ENCODE peak calls at places on chromosomes 11 and 22, in five cellular contexts. K, A, J, Q and T are unnamed samples.

GRCh38 chr11:75858613-75859012 is 43.6 kb downstream of the UVRAG start:
- DNase-seq in K (peak; percentile 61), A (no peak), J (no peak), Q (no peak), T (no peak)

GRCh38 chr11:78428273-78428651 is 10.6 kb upstream of the GAB2 start:
- DNase-seq in K (no peak), A (no peak), J (no peak), Q (no peak), T (no peak)

GRCh38 chr11:60563553-60564235 is 48.5 kb downstream of the MS4A13 start:
- DNase-seq in K (no peak), A (no peak), J (no peak), Q (no peak), T (peak; percentile 10)

GRCh38 chr11:37946155-37946766 is 1348.2 kb upstream of the RAG2 start:
- DNase-seq in K (peak; percentile 27), A (no peak), J (peak; percentile 16), Q (peak; percentile 7), T (peak; percentile 37)

GRCh38 chr11:100593321-100593720 is 93.8 kb upstream of the ARHGAP42 start:
- DNase-seq in K (peak; percentile 86), A (no peak), J (no peak), Q (no peak), T (no peak)

GRCh38 chr11:72773696-72774095 is 20.2 kb downstream of the STARD10 start:
- DNase-seq in K (peak; percentile 54), A (no peak), J (no peak), Q (no peak), T (no peak)

GRCh38 chr11:1410366-1411291 is 20.9 kb downstream of the BRSK2 start:
- DNase-seq in K (no peak), A (no peak), J (peak; percentile 89), Q (no peak), T (no peak)

GRCh38 chr11:87083029-87083428 is 45.3 kb downstream of the TMEM135 start:
- DNase-seq in K (no peak), A (no peak), J (no peak), Q (no peak), T (no peak)

GRCh38 chr11:64251986-64252837 is 882 bp downstream of the PLCB3 start:
- DNase-seq in K (no peak), A (peak; percentile 76), J (peak; percentile 75), Q (no peak), T (no peak)

GRCh38 chr11:128453444-128454336 is 133.7 kb downstream of the ETS1 start:
- DNase-seq in K (peak; percentile 99), A (no peak), J (no peak), Q (no peak), T (no peak)

GRCh38 chr11:29184939-29185890 is 831.6 kb downstream of the KCNA4 start:
- DNase-seq in K (peak; percentile 98), A (no peak), J (no peak), Q (no peak), T (peak; percentile 16)

GRCh38 chr11:121321614-121322243 is 29.2 kb downstream of the SC5D start:
- DNase-seq in K (peak; percentile 1), A (no peak), J (no peak), Q (no peak), T (no peak)

GRCh38 chr11:105670811-105671210 is 60.9 kb downstream of the GRIA4 start:
- DNase-seq in K (peak; percentile 9), A (no peak), J (no peak), Q (no peak), T (no peak)

GRCh38 chr11:69372589-69373250 is 78.8 kb downstream of the MYEOV start:
- DNase-seq in K (no peak), A (no peak), J (no peak), Q (no peak), T (no peak)

GRCh38 chr22:36546932-36547331 is 18.0 kb upstream of the EIF3D start:
- DNase-seq in K (peak; percentile 92), A (no peak), J (no peak), Q (no peak), T (peak; percentile 71)

DNA sequence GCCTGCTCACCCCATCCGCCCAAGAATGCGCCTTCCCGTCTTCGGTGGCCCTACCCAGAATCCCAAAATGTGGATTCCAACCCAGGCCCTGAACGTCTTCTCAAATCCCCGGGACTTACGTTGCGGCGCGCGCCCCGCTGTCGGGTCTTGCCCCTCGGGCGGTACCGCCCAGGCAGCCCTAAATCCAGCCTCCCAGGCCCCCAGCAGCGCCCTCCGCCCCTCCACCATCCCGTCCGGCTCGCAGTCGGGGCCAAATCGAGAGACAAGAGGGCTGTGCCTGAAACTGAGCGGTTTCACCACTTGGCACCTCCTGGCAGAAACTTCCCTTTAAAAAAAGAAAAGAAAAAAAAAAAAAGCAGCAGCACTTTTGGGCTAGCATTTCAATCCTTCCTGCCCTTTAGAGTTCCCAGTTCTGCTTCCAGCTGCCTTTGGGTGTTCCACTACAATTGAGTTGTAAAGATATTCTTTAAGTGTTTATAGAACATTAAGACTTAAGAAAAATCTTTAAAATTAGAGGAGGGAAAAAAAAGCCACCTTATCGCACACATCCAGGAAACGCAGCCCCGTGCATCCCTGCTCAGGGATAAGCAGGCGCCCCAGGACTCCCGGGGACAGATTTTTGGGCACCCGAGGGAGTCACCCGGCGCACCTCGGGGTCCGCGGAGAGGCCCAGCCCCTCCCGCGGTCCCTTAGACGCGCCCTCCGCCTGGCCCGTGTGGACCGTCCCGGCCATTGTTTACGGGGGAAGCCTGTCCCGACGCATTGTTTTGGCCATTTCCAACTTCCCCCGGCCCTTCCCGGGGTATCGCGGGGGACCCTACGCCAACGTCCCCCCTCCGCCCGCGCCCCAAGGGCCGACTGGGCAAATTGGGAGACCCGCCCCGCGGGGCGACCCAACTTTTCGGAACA is 57.6 kb downstream of the KCNJ4 start:
- DNase-seq in K (no peak), A (no peak), J (no peak), Q (no peak), T (no peak)
- TF ChIP-seq SMC3 in K (no peak), A (no peak), J (no peak), Q (no peak), T (no peak)

GRCh38 chr11:67384851-67385366 is 6.9 kb upstream of the RAD9A start:
- DNase-seq in K (peak; percentile 64), A (no peak), J (no peak), Q (no peak), T (peak; percentile 77)
- TF ChIP-seq SMC3 in K (no peak), A (no peak), J (no peak), Q (no peak), T (no peak)

DNA sequence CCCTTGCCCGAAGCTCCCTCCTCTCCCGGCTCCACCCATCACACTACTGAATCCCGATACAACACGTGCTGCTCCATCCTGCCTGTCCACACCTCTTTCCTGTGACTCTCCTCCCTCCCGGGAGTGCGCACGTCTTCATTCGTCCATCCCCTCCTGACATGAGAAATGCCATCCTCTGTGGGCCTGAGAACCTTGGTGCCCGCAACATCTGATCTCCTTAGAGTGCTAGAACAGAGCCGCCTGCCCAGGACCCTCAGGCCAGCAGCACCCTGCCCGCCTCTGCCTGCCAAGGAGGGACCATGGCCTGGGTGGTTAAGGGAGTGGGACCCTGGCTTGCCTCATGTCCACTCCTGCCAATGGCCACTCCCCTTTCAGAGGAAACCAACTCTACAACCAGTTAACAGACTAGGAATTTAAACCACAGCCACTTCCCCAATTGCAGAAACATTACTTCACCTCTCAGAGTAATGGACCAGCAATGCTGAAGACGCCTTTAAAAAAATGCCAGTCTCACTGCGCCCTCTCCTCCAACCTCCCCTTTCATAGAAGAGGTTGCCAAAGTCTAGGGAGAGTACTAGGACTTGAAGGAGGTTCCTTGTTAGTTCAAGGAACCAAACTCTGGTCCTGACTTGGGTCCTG is 466.3 kb downstream of the OPCML start:
- DNase-seq in K (no peak), A (no peak), J (no peak), Q (no peak), T (no peak)
- TF ChIP-seq SMC3 in K (no peak), A (no peak), J (no peak), Q (no peak), T (no peak)

DNA sequence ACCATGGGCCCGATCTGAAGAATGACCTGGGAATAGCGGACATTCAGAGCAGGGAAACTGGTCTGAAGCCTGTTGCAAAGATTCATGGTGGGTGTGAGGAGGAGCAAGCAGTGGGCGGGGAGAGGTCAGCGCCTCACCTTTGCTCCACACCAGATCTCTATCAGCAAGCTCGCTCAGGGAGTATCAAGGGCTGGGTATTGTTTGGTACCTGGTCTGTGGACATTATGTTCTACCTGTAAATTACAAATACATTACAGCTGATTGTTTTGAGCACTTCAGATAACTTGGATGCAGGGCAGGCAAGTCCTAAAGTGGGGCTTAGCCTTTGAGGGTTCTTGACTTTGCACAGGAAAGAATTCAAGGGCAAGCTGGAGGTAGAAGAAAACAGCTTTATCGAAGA is 10.8 kb upstream of the SEC14L4 start:
- DNase-seq in K (no peak), A (no peak), J (no peak), Q (no peak), T (no peak)
- TF ChIP-seq SMC3 in K (no peak), A (no peak), J (no peak), Q (no peak), T (no peak)

DNA sequence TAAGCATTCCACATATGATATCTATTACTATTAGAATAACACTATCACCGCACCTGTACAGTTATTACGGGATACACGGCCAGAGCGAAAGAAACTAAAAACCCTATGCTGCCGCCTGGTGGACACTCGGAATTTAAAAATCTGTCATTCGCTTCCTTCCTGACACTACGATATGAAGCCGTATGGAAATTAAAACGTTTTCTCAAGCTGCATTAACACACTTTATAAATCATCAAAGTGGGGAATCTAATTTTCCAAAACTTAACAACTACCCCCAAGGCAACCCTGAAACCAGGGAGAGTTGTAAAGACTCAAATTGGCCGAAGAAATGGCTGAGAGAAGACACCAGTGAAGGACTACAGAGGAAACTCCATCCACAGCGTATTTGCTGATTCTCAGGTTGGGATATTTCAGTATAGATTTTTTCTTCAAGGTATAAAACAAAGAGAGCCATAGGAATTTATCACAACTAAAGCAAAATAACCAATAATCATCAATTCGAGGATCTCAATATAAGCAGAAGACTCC is 1.4 kb downstream of the CCDC73 start:
- DNase-seq in K (peak; percentile 27), A (peak; percentile 43), J (peak; percentile 39), Q (peak; percentile 26), T (peak; percentile 31)
- TF ChIP-seq SMC3 in K (peak; percentile 63), A (peak; percentile 50), J (peak; percentile 60), Q (peak; percentile 96), T (peak; percentile 96)

GRCh38 chr22:46754826-46755225 is 7.6 kb upstream of the TBC1D22A start:
- DNase-seq in K (no peak), A (no peak), J (no peak), Q (no peak), T (no peak)
- TF ChIP-seq SMC3 in K (no peak), A (no peak), J (no peak), Q (no peak), T (no peak)

GRCh38 chr11:117829369-117829725 is 4.8 kb upstream of the FXYD2 start:
- DNase-seq in K (no peak), A (no peak), J (no peak), Q (no peak), T (no peak)

GRCh38 chr11:117831661-117832415 is 7.3 kb upstream of the FXYD2 start:
- DNase-seq in K (no peak), A (no peak), J (no peak), Q (no peak), T (no peak)

GRCh38 chr11:117832511-117832910 is 8.0 kb upstream of the FXYD2 start:
- DNase-seq in K (no peak), A (no peak), J (no peak), Q (no peak), T (no peak)

GRCh38 chr11:117830072-117830471 is 5.5 kb upstream of the FXYD2 start:
- DNase-seq in K (no peak), A (no peak), J (no peak), Q (no peak), T (no peak)

GRCh38 chr11:117830674-117831351 is 6.3 kb upstream of the FXYD2 start:
- DNase-seq in K (no peak), A (no peak), J (no peak), Q (no peak), T (no peak)
- TF ChIP-seq SMC3 in K (no peak), A (no peak), J (no peak), Q (no peak), T (no peak)